ENCODE peak calls at places on chromosome 7, in six cellular contexts. One of them, this sample, is unnamed.

GRCh38 chr7:80859272-80859970 is 59.4 kb downstream of the SEMA3C start:
- DNase-seq in astrocyte of the spinal cord: peak; percentile 61
- DNase-seq in left lung: no peak
- DNase-seq in BE2C: no peak
- DNase-seq in pancreas: no peak
- DNase-seq in uterus: peak; percentile 81
- DNase-seq in this sample: no peak

GRCh38 chr7:36814311-36814710 is 90.0 kb upstream of the AOAH start:
- DNase-seq in astrocyte of the spinal cord: no peak
- DNase-seq in left lung: no peak
- DNase-seq in BE2C: no peak
- DNase-seq in pancreas: no peak
- DNase-seq in uterus: no peak
- DNase-seq in this sample: no peak

GRCh38 chr7:95209778-95210177 is 114.6 kb downstream of the PON1 start:
- DNase-seq in astrocyte of the spinal cord: peak; percentile 77
- DNase-seq in left lung: no peak
- DNase-seq in BE2C: no peak
- DNase-seq in pancreas: no peak
- DNase-seq in uterus: no peak
- DNase-seq in this sample: no peak

GRCh38 chr7:21939136-21939857 is 6.4 kb downstream of the CDCA7L start:
- DNase-seq in astrocyte of the spinal cord: peak; percentile 9
- DNase-seq in left lung: no peak
- DNase-seq in BE2C: no peak
- DNase-seq in pancreas: no peak
- DNase-seq in uterus: no peak
- DNase-seq in this sample: peak; percentile 62

GRCh38 chr7:55593515-55594318 is 21.4 kb upstream of the VOPP1 start:
- DNase-seq in astrocyte of the spinal cord: peak; percentile 41
- DNase-seq in left lung: peak; percentile 93
- DNase-seq in BE2C: peak; percentile 83
- DNase-seq in pancreas: peak; percentile 55
- DNase-seq in uterus: peak; percentile 43
- DNase-seq in this sample: peak; percentile 56

GRCh38 chr7:98194186-98194585 is 17.1 kb upstream of the BHLHA15 start:
- DNase-seq in astrocyte of the spinal cord: no peak
- DNase-seq in left lung: no peak
- DNase-seq in BE2C: no peak
- DNase-seq in pancreas: no peak
- DNase-seq in uterus: no peak
- DNase-seq in this sample: no peak

GRCh38 chr7:111933614-111934013 is 272.6 kb downstream of the DOCK4 start:
- DNase-seq in astrocyte of the spinal cord: peak; percentile 28
- DNase-seq in left lung: no peak
- DNase-seq in BE2C: no peak
- DNase-seq in pancreas: no peak
- DNase-seq in uterus: no peak
- DNase-seq in this sample: no peak

GRCh38 chr7:54813398-54813797 is 54.4 kb upstream of the SEC61G start:
- DNase-seq in astrocyte of the spinal cord: peak; percentile 7
- DNase-seq in left lung: no peak
- DNase-seq in BE2C: no peak
- DNase-seq in pancreas: no peak
- DNase-seq in uterus: no peak
- DNase-seq in this sample: no peak

GRCh38 chr7:117251687-117252086 is 71.2 kb downstream of the WNT2 start:
- DNase-seq in astrocyte of the spinal cord: peak; percentile 68
- DNase-seq in left lung: no peak
- DNase-seq in BE2C: no peak
- DNase-seq in pancreas: no peak
- DNase-seq in uterus: no peak
- DNase-seq in this sample: peak; percentile 33

GRCh38 chr7:105578496-105578895 is 2.8 kb downstream of the EFCAB10 start:
- DNase-seq in astrocyte of the spinal cord: no peak
- DNase-seq in left lung: no peak
- DNase-seq in BE2C: no peak
- DNase-seq in pancreas: no peak
- DNase-seq in uterus: no peak
- DNase-seq in this sample: no peak

GRCh38 chr7:21367537-21367936 is 60.3 kb upstream of the SP4 start:
- DNase-seq in astrocyte of the spinal cord: no peak
- DNase-seq in left lung: no peak
- DNase-seq in BE2C: no peak
- DNase-seq in pancreas: no peak
- DNase-seq in uterus: no peak
- DNase-seq in this sample: no peak

GRCh38 chr7:135263321-135263970 is 29.8 kb downstream of the STRA8 start:
- DNase-seq in astrocyte of the spinal cord: no peak
- DNase-seq in left lung: no peak
- DNase-seq in BE2C: no peak
- DNase-seq in pancreas: no peak
- DNase-seq in uterus: no peak
- DNase-seq in this sample: no peak

GRCh38 chr7:10707519-10707918 is 266.2 kb upstream of the PHF14 start:
- DNase-seq in astrocyte of the spinal cord: no peak
- DNase-seq in left lung: no peak
- DNase-seq in BE2C: no peak
- DNase-seq in pancreas: no peak
- DNase-seq in uterus: no peak
- DNase-seq in this sample: no peak

GRCh38 chr7:51316666-51317581 is at the start of gene COBL:
- DNase-seq in astrocyte of the spinal cord: no peak
- DNase-seq in left lung: peak; percentile 84
- DNase-seq in BE2C: no peak
- DNase-seq in pancreas: peak; percentile 56
- DNase-seq in uterus: no peak
- DNase-seq in this sample: peak; percentile 28

GRCh38 chr7:140696679-140697446 is at the start of gene NDUFB2:
- DNase-seq in astrocyte of the spinal cord: peak; percentile 88
- DNase-seq in left lung: peak; percentile 100
- DNase-seq in BE2C: peak; percentile 85
- DNase-seq in pancreas: peak; percentile 57
- DNase-seq in uterus: peak; percentile 76
- DNase-seq in this sample: peak; percentile 89

GRCh38 chr7:70678621-70679251 is 453.2 kb upstream of the GALNT17 start:
- DNase-seq in astrocyte of the spinal cord: peak; percentile 89
- DNase-seq in left lung: no peak
- DNase-seq in BE2C: no peak
- DNase-seq in pancreas: no peak
- DNase-seq in uterus: no peak
- DNase-seq in this sample: no peak

GRCh38 chr7:130356121-130356759 is 11.6 kb downstream of the CPA5 start:
- DNase-seq in astrocyte of the spinal cord: peak; percentile 98
- DNase-seq in left lung: no peak
- DNase-seq in BE2C: no peak
- DNase-seq in pancreas: peak; percentile 49
- DNase-seq in uterus: peak; percentile 67
- DNase-seq in this sample: no peak

GRCh38 chr7:128172963-128173362 is 68.1 kb upstream of the LEP start:
- DNase-seq in astrocyte of the spinal cord: no peak
- DNase-seq in left lung: no peak
- DNase-seq in BE2C: no peak
- DNase-seq in pancreas: no peak
- DNase-seq in uterus: no peak
- DNase-seq in this sample: no peak

GRCh38 chr7:128168667-128169210 is 72.3 kb upstream of the LEP start:
- DNase-seq in astrocyte of the spinal cord: peak; percentile 8
- DNase-seq in left lung: no peak
- DNase-seq in BE2C: no peak
- DNase-seq in pancreas: peak; percentile 32
- DNase-seq in uterus: no peak
- DNase-seq in this sample: peak; percentile 49

GRCh38 chr7:128170461-128170860 is 70.6 kb upstream of the LEP start:
- DNase-seq in astrocyte of the spinal cord: no peak
- DNase-seq in left lung: no peak
- DNase-seq in BE2C: no peak
- DNase-seq in pancreas: no peak
- DNase-seq in uterus: no peak
- DNase-seq in this sample: no peak

GRCh38 chr7:128172151-128172550 is 68.9 kb upstream of the LEP start:
- DNase-seq in astrocyte of the spinal cord: no peak
- DNase-seq in left lung: no peak
- DNase-seq in BE2C: no peak
- DNase-seq in pancreas: no peak
- DNase-seq in uterus: no peak
- DNase-seq in this sample: no peak

DNA sequence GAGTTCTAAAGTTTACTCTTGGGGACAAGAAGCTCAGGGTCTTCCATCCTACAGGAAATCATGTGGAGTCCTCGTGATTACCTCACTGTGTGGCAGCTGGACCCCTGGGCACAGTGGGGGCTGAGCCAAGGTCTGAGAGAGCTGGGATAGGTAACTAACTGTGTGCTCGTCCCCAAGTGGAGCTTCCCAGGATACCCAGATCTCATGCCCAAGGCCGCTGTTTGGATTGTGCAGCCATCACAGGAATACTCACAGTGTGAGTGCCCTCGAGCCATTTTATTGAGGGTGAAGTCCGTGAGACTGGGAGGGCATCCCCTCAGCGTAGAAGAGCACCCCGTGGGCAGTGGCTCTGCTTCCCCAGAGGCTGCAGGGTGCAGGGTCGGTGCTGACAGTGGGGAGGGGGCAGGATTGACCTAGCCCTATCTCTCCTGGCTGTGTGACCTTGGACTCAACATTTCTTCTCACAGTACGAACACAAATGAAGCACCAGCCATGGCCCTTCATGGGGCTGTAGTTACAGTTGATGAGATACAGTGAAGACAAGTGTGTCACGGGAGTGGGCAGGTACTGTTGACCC is 69.6 kb upstream of the LEP start:
- DNase-seq in astrocyte of the spinal cord: no peak
- DNase-seq in left lung: no peak
- DNase-seq in BE2C: no peak
- DNase-seq in pancreas: no peak
- DNase-seq in uterus: no peak
- DNase-seq in this sample: no peak
- TF ChIP-seq CTCF in astrocyte of the spinal cord: no peak
- TF ChIP-seq CTCF in left lung: no peak
- TF ChIP-seq CTCF in BE2C: no peak
- TF ChIP-seq CTCF in pancreas: no peak
- TF ChIP-seq CTCF in uterus: no peak
- TF ChIP-seq CTCF in this sample: no peak

DNA sequence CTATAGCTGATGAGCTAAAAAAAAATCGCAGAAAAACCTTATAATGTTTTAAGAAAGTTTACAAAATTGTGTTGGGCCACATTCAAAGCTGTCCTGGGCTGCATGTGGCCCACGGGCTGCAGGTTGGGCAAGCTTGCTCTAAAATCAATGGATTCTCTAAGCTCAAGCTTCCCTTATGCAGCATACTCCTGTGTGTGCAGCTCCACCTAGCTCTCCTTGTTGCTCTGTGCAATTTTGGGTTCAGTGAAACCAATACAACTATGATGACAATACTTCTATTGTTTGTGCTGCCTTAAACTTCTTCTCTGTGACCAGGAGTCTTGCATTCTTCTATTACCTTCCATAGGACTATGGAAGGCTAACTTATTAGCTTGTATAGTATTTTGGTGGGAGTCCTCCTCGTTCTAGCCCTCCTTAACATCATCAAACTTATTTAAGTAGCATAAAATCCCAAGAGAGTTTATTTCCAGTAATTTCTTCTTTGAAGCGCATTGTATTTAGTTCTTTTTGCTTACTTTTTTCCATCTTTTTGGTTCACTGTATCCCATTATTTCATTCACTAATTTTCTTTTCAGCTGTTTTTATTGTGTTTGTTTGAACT is 170.9 kb upstream of the SMIM30 start:
- DNase-seq in astrocyte of the spinal cord: peak; percentile 44
- DNase-seq in left lung: no peak
- DNase-seq in BE2C: no peak
- DNase-seq in pancreas: no peak
- DNase-seq in uterus: no peak
- DNase-seq in this sample: peak; percentile 26
- TF ChIP-seq CTCF in astrocyte of the spinal cord: peak; percentile 61
- TF ChIP-seq CTCF in left lung: no peak
- TF ChIP-seq CTCF in BE2C: peak; percentile 47
- TF ChIP-seq CTCF in pancreas: no peak
- TF ChIP-seq CTCF in uterus: peak; percentile 8
- TF ChIP-seq CTCF in this sample: peak; percentile 59

GRCh38 chr7:914521-915194 is 38.3 kb downstream of the GET4 start:
- DNase-seq in astrocyte of the spinal cord: no peak
- DNase-seq in left lung: peak; percentile 58
- DNase-seq in BE2C: no peak
- DNase-seq in pancreas: no peak
- DNase-seq in uterus: no peak
- DNase-seq in this sample: no peak
- TF ChIP-seq CTCF in astrocyte of the spinal cord: no peak
- TF ChIP-seq CTCF in left lung: no peak
- TF ChIP-seq CTCF in BE2C: no peak
- TF ChIP-seq CTCF in pancreas: no peak
- TF ChIP-seq CTCF in uterus: no peak
- TF ChIP-seq CTCF in this sample: no peak

GRCh38 chr7:157238087-157238486 is 98.7 kb upstream of the DNAJB6 start:
- DNase-seq in astrocyte of the spinal cord: no peak
- DNase-seq in left lung: no peak
- DNase-seq in BE2C: no peak
- DNase-seq in pancreas: peak; percentile 23
- DNase-seq in uterus: no peak
- DNase-seq in this sample: no peak

GRCh38 chr7:157234271-157234670 is 95.5 kb downstream of the UBE3C start:
- DNase-seq in astrocyte of the spinal cord: no peak
- DNase-seq in left lung: no peak
- DNase-seq in BE2C: no peak
- DNase-seq in pancreas: no peak
- DNase-seq in uterus: no peak
- DNase-seq in this sample: no peak

GRCh38 chr7:157235357-157236018 is 96.8 kb downstream of the UBE3C start:
- DNase-seq in astrocyte of the spinal cord: peak; percentile 55
- DNase-seq in left lung: no peak
- DNase-seq in BE2C: no peak
- DNase-seq in pancreas: no peak
- DNase-seq in uterus: no peak
- DNase-seq in this sample: no peak

GRCh38 chr7:157241631-157242030 is 95.2 kb upstream of the DNAJB6 start:
- DNase-seq in astrocyte of the spinal cord: no peak
- DNase-seq in left lung: no peak
- DNase-seq in BE2C: no peak
- DNase-seq in pancreas: no peak
- DNase-seq in uterus: no peak
- DNase-seq in this sample: no peak

DNA sequence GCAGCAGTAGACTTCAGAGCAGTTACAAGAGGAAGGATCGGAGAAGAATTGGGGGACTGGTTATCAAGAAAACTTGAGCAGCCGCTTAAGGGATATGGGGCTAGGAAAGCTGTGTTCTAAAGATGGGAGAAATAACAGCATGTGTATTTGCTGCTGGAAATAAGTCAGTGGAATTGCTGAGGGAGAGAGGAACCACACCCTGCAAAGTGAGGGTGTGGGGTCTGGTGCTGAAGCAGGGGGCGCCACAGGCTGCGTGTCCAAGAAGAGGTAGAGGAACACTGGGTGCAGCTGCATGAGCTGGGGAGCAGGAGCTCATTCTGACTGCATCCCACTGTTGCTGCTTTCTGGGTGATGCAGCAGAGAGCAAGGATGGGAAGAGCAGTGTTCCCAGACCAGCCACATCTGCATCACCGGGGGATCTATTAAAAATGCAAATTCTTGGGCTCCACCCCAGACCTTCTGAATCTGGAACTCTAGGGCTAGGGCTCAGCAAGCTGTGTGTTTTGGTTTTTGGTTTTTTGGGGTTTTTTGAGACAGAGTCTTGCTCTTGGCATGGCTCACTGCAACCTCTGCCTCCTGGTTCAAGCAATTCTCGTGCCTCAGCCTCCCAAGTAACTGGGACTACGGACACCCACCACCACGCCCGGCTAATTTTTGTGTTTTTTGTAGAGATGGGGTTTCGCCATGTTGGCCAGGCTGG is 97.1 kb upstream of the DNAJB6 start:
- DNase-seq in astrocyte of the spinal cord: no peak
- DNase-seq in left lung: no peak
- DNase-seq in BE2C: no peak
- DNase-seq in pancreas: no peak
- DNase-seq in uterus: no peak
- DNase-seq in this sample: no peak
- TF ChIP-seq CTCF in astrocyte of the spinal cord: no peak
- TF ChIP-seq CTCF in left lung: no peak
- TF ChIP-seq CTCF in BE2C: peak; percentile 2
- TF ChIP-seq CTCF in pancreas: no peak
- TF ChIP-seq CTCF in uterus: no peak
- TF ChIP-seq CTCF in this sample: no peak

This sample was measured in GM13977.